ENCODE peak calls at places on chromosome 18, in nine cellular contexts. Y is NCI-H1417; E is AG09319; O is H54; Q is GM18507; M is stimulated activated CD4-positive, alpha-beta T cell treated with anti-CD3 and anti-CD28 coated beads, Interleukin-4, amount 100 ng/mL, for 1 hour; P is EL; I is naive B cell; W is left ventricle myocardium superior. L is an unnamed sample.

GRCh38 chr18:58103339-58103930 is 59.4 kb downstream of the NEDD4L start:
- DNase-seq in M (no peak), Q (no peak), W (no peak), O (no peak), E (no peak), I (no peak), Y (no peak), P (no peak), L (no peak)

GRCh38 chr18:23805898-23806297 is 116.6 kb downstream of the LAMA3 start:
- DNase-seq in W (no peak), E (no peak), Q (no peak), M (no peak), I (no peak), P (no peak), Y (no peak), O (no peak), L (no peak)

GRCh38 chr18:63073481-63073880 is 246.1 kb downstream of the BCL2 start:
- DNase-seq in W (no peak), I (peak), Q (peak), P (no peak), Y (no peak), O (no peak), E (no peak), M (no peak), L (no peak)

GRCh38 chr18:76429262-76430126 is 65.5 kb downstream of the ZNF516 start:
- DNase-seq in M (no peak), W (no peak), Q (no peak), O (no peak), E (no peak), Y (no peak), P (no peak), I (no peak), L (no peak)

GRCh38 chr18:8890957-8891464 is 185.7 kb downstream of the MTCL1 start:
- DNase-seq in Y (no peak), E (peak), I (no peak), W (no peak), Q (no peak), P (peak), O (peak), M (no peak), L (no peak)

GRCh38 chr18:47882641-47883040 is 47.8 kb downstream of the SMAD2 start:
- DNase-seq in M (no peak), O (no peak), E (no peak), Q (no peak), Y (no peak), P (peak), W (no peak), I (no peak), L (no peak)

GRCh38 chr18:28015671-28016070 is 161.3 kb downstream of the CDH2 start:
- DNase-seq in O (no peak), Q (no peak), Y (peak), E (no peak), I (no peak), M (no peak), W (no peak), P (no peak), L (no peak)

GRCh38 chr18:54359233-54359632 is 1.5 kb downstream of the C18orf54 start:
- DNase-seq in E (no peak), W (no peak), O (no peak), P (no peak), M (no peak), I (no peak), Q (no peak), Y (no peak), L (no peak)

GRCh38 chr18:50819027-50819726 is 639 bp downstream of the MRO start:
- DNase-seq in E (no peak), Y (no peak), P (peak), I (no peak), Q (no peak), O (peak), M (no peak), W (peak), L (peak)

GRCh38 chr18:76518543-76519155 is 23.6 kb upstream of the ZNF516 start:
- DNase-seq in Q (no peak), M (no peak), O (no peak), E (no peak), Y (no peak), W (peak), I (peak), P (peak), L (peak)

GRCh38 chr18:79644666-79645057 is 34.9 kb upstream of the CTDP1 start:
- DNase-seq in Q (no peak), W (no peak), I (no peak), Y (no peak), P (peak), M (no peak), E (no peak), O (no peak), L (no peak)

GRCh38 chr18:63137999-63138448 is 181.5 kb downstream of the BCL2 start:
- DNase-seq in M (peak), E (no peak), Q (no peak), Y (no peak), P (no peak), O (no peak), W (no peak), I (peak), L (no peak)

GRCh38 chr18:13437034-13437433 is 218.5 kb downstream of the LDLRAD4 start:
- DNase-seq in O (no peak), E (no peak), P (no peak), Q (no peak), Y (peak), W (no peak), M (no peak), I (no peak), L (no peak)

GRCh38 chr18:63160172-63160995 is 159.2 kb downstream of the BCL2 start:
- DNase-seq in W (no peak), E (no peak), O (no peak), M (peak), Q (no peak), I (no peak), P (no peak), Y (no peak), L (no peak)

GRCh38 chr18:22467760-22468553 is 50.2 kb upstream of the CTAGE1 start:
- DNase-seq in M (no peak), Q (no peak), E (peak), W (no peak), P (peak), I (no peak), Y (no peak), O (no peak), L (no peak)

GRCh38 chr18:32773187-32773712 is 427 bp upstream of the KLHL14 start:
- DNase-seq in I (peak), E (no peak), P (no peak), W (no peak), Y (no peak), Q (no peak), O (no peak), M (no peak), L (no peak)

GRCh38 chr18:59712311-59712710 is 15.1 kb upstream of the CCBE1 start:
- DNase-seq in P (no peak), E (no peak), O (no peak), W (no peak), I (no peak), Y (peak), M (no peak), Q (no peak), L (no peak)

L was measured in WTC11.